ENCODE peak calls at places on chromosomes 1 and 21, in nine cellular contexts. L is tibial nerve; S is aorta; G is effector memory CD4-positive, alpha-beta T cell; I is AG04450; K is tibial artery; H is left lung; A is colonic mucosa; N is left ventricle myocardium inferior. C is an unnamed sample.

GRCh38 chr1:6638226-6638625 is 13.6 kb downstream of the THAP3 start:
- DNase-seq in L (peak; percentile 71), S (peak; percentile 94), G (no peak), I (peak; percentile 49), K (peak; percentile 98), H (peak; percentile 77), A (peak; percentile 53), N (peak; percentile 87), C (peak; percentile 87)

GRCh38 chr1:20280399-20280798 is 10.3 kb upstream of the VWA5B1 start:
- DNase-seq in L (no peak), S (no peak), G (no peak), I (no peak), K (no peak), H (no peak), A (peak; percentile 24), N (no peak), C (no peak)

GRCh38 chr1:11701981-11702803 is 10.7 kb downstream of the DRAXIN start:
- DNase-seq in L (no peak), S (no peak), G (no peak), I (no peak), K (no peak), H (no peak), A (no peak), N (no peak), C (no peak)

GRCh38 chr21:25421327-25422028 is 185.8 kb downstream of the MRPL39 start:
- DNase-seq in L (no peak), S (no peak), G (peak; percentile 19), I (peak; percentile 21), K (no peak), H (no peak), A (no peak), N (no peak), C (no peak)

GRCh38 chr21:44925027-44925755 is 4.5 kb upstream of the ITGB2 start:
- DNase-seq in L (no peak), S (no peak), G (no peak), I (no peak), K (no peak), H (peak; percentile 1), A (no peak), N (no peak), C (no peak)

GRCh38 chr1:202018476-202019234 is 8.3 kb downstream of the ELF3 start:
- DNase-seq in L (no peak), S (no peak), G (no peak), I (no peak), K (no peak), H (peak; percentile 83), A (peak; percentile 89), N (no peak), C (no peak)

GRCh38 chr1:84319662-84320061 is 18.2 kb downstream of the SAMD13 start:
- DNase-seq in L (no peak), S (no peak), G (no peak), I (no peak), K (no peak), H (no peak), A (no peak), N (no peak), C (no peak)

GRCh38 chr1:192002063-192002462 is 156.2 kb upstream of the RGS18 start:
- DNase-seq in L (no peak), S (no peak), G (no peak), I (no peak), K (no peak), H (no peak), A (no peak), N (no peak), C (no peak)

GRCh38 chr1:223725578-223725977 is 13.2 kb downstream of the CAPN2 start:
- DNase-seq in L (no peak), S (no peak), G (no peak), I (no peak), K (no peak), H (no peak), A (no peak), N (no peak), C (no peak)

GRCh38 chr1:168609133-168609715 is 32.8 kb downstream of the XCL1 start:
- DNase-seq in L (no peak), S (peak; percentile 80), G (no peak), I (no peak), K (peak; percentile 90), H (no peak), A (no peak), N (peak; percentile 34), C (peak; percentile 45)

GRCh38 chr1:16397095-16397494 is 30.1 kb downstream of the SZRD1 start:
- DNase-seq in L (no peak), S (peak; percentile 54), G (no peak), I (no peak), K (no peak), H (no peak), A (no peak), N (no peak), C (no peak)

GRCh38 chr1:213425631-213426030 is 374.6 kb downstream of the RPS6KC1 start:
- DNase-seq in L (no peak), S (no peak), G (no peak), I (no peak), K (no peak), H (no peak), A (no peak), N (no peak), C (no peak)

GRCh38 chr1:221594600-221594999 is 147.3 kb downstream of the DUSP10 start:
- DNase-seq in L (no peak), S (no peak), G (no peak), I (no peak), K (no peak), H (no peak), A (no peak), N (no peak), C (no peak)

GRCh38 chr1:31657972-31658510 is 13.4 kb upstream of the PEF1 start:
- DNase-seq in L (no peak), S (no peak), G (no peak), I (no peak), K (no peak), H (no peak), A (no peak), N (no peak), C (no peak)
- H3K27ac ChIP-seq in L (no peak overlapping the region), S (no peak overlapping the region), G (no peak overlapping the region), I (no peak overlapping the region), K (no peak overlapping the region), H (peak overlapping the region; percentile 20), A (no peak overlapping the region), N (no peak overlapping the region), C (no peak overlapping the region)

GRCh38 chr1:23405946-23406345 is 18.6 kb downstream of the TCEA3 start:
- DNase-seq in L (no peak), S (no peak), G (no peak), I (no peak), K (no peak), H (no peak), A (no peak), N (no peak), C (no peak)

GRCh38 chr1:23403735-23404486 is 20.6 kb downstream of the TCEA3 start:
- DNase-seq in L (peak; percentile 83), S (peak; percentile 92), G (peak; percentile 54), I (peak; percentile 65), K (peak; percentile 92), H (peak; percentile 93), A (peak; percentile 95), N (peak; percentile 88), C (peak; percentile 86)

GRCh38 chr1:23403355-23403734 is 21.2 kb downstream of the TCEA3 start:
- DNase-seq in L (no peak), S (no peak), G (no peak), I (no peak), K (no peak), H (no peak), A (no peak), N (no peak), C (no peak)

GRCh38 chr1:23403038-23403336 is 21.6 kb downstream of the TCEA3 start:
- DNase-seq in L (no peak), S (no peak), G (no peak), I (peak; percentile 34), K (no peak), H (no peak), A (no peak), N (no peak), C (peak; percentile 41)

DNA sequence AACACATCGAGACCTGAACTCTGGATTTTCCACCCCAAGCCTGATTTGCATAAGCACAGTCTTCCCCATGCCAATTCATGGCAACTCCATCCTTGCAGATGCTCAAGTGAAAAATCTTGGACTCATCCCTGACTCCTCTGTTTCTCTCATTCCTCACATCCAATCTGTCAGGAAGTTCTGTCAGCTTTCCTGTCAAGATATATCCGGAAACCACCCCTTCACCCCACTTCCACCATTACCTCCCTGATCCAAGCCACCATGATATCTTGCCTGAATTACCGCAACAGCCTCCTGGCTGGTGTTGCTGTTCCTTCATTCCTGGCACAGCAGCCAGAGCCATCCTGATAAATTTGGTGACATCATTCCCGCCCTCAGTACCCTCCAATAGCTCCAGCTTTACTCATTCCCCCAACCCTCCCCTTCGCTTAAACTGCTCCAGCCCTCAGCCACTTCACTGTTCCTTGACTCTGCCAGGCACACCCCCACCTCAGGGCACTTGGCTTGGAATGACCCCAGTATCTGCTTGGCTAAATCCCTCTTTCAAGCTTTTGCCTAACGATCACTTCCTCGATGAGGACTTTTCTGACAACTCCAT is 17.4 kb downstream of the TCEA3 start:
- DNase-seq in L (no peak), S (no peak), G (no peak), I (no peak), K (no peak), H (no peak), A (no peak), N (no peak), C (peak; percentile 51)
- H3K27me3 ChIP-seq in L (no peaks in the 10 kb centered on the region), S (no peaks in the 10 kb centered on the region), G (no peaks in the 10 kb centered on the region), I (no peaks in the 10 kb centered on the region), K (no peaks in the 10 kb centered on the region), H (no peaks in the 10 kb centered on the region), A (no peaks in the 10 kb centered on the region), N (no peaks in the 10 kb centered on the region), C (no peaks in the 10 kb centered on the region)

GRCh38 chr1:26543444-26543835 is 13.9 kb downstream of the RPS6KA1 start:
- DNase-seq in L (no peak), S (no peak), G (no peak), I (no peak), K (no peak), H (no peak), A (no peak), N (no peak), C (no peak)

GRCh38 chr1:26540346-26540745 is 10.8 kb downstream of the RPS6KA1 start:
- DNase-seq in L (no peak), S (no peak), G (no peak), I (no peak), K (no peak), H (no peak), A (no peak), N (no peak), C (no peak)

GRCh38 chr1:26542781-26543443 is 13.4 kb downstream of the RPS6KA1 start:
- DNase-seq in L (no peak), S (no peak), G (no peak), I (no peak), K (no peak), H (no peak), A (no peak), N (no peak), C (no peak)

GRCh38 chr1:26541431-26541815 is 11.9 kb downstream of the RPS6KA1 start:
- DNase-seq in L (no peak), S (no peak), G (no peak), I (no peak), K (no peak), H (no peak), A (no peak), N (no peak), C (no peak)

GRCh38 chr1:26541816-26542711 is 12.5 kb downstream of the RPS6KA1 start:
- DNase-seq in L (peak; percentile 29), S (peak; percentile 94), G (peak; percentile 57), I (peak; percentile 21), K (peak; percentile 89), H (peak; percentile 93), A (peak; percentile 66), N (peak; percentile 73), C (no peak)
- H3K27ac ChIP-seq in L (peak overlapping the region; percentile 76), S (no peak overlapping the region), G (peak overlapping the region; percentile 83), I (peak overlapping the region; percentile 68), K (no peak overlapping the region), H (peak overlapping the region; percentile 97), A (peak overlapping the region; percentile 86), N (peak overlapping the region; percentile 72), C (peak overlapping the region; percentile 85)

GRCh38 chr21:42214081-42214750 is 4.7 kb upstream of the ABCG1 start:
- DNase-seq in L (no peak), S (no peak), G (no peak), I (no peak), K (peak; percentile 54), H (no peak), A (no peak), N (no peak), C (no peak)
- H3K27me3 ChIP-seq in L (no peaks in the 10 kb centered on the region), S (no peaks in the 10 kb centered on the region), G (no peaks in the 10 kb centered on the region), I (peaks cover 18% of the 10 kb centered on the region), K (no peaks in the 10 kb centered on the region), H (peaks cover 14% of the 10 kb centered on the region), A (no peaks in the 10 kb centered on the region), N (no peaks in the 10 kb centered on the region), C (no peaks in the 10 kb centered on the region)

C was measured in dorsolateral prefrontal cortex.